ENCODE peak calls at places on chromosomes 13 and 19, in four cellular contexts. X is WTC11, U is fibroblast of the aortic adventitia, Q is iris pigment epithelial cell. W is an unnamed sample.

GRCh38 chr13:110887955-110888333 is 26.9 kb downstream of the ANKRD10 start:
- DNase-seq in Q (no peak), X (no peak), U (no peak), W (peak; percentile 37)

GRCh38 chr19:13796301-13797057 is 1.2 kb downstream of the ZSWIM4 start:
- DNase-seq in Q (peak; percentile 93), X (peak; percentile 68), U (peak; percentile 97), W (peak; percentile 66)

GRCh38 chr19:38183227-38183914 is 40.7 kb downstream of the DPF1 start:
- DNase-seq in U (peak; percentile 20), Q (peak; percentile 42), X (peak; percentile 85), W (peak; percentile 86)

GRCh38 chr13:71772376-71772775 is 94.6 kb downstream of the DACH1 start:
- DNase-seq in U (no peak), Q (no peak), X (no peak), W (no peak)

GRCh38 chr19:21482863-21483276 is 22.5 kb upstream of the ZNF429 start:
- DNase-seq in X (peak; percentile 72), U (peak; percentile 22), Q (peak; percentile 44), W (peak; percentile 26)

GRCh38 chr13:58869566-58869965 is 1238.0 kb downstream of the PCDH17 start:
- DNase-seq in X (no peak), Q (no peak), U (no peak), W (no peak)

GRCh38 chr13:27005556-27005955 is 166.1 kb downstream of the USP12 start:
- DNase-seq in Q (no peak), X (no peak), U (no peak), W (peak; percentile 23)

GRCh38 chr19:17079710-17080440 is 4.3 kb downstream of the MYO9B start:
- DNase-seq in U (peak; percentile 99), X (no peak), Q (peak; percentile 99), W (peak; percentile 85)

GRCh38 chr19:29620931-29621351 is 14.9 kb downstream of the POP4 start:
- DNase-seq in U (no peak), X (no peak), Q (no peak), W (no peak)

W was measured in neural progenitor cell.